ENCODE peak calls at places on chromosomes 4 and X, in five cellular contexts. H is tibial artery, Z is heart left ventricle, N is astrocyte of the spinal cord, J is BJ. Y is an unnamed sample.

GRCh38 chr4:57632564-57632963 is 522.4 kb upstream of the IGFBP7 start:
- DNase-seq in H (no peak), Z (no peak), N (no peak), J (no peak), Y (no peak)

GRCh38 chr4:76964769-76965168 is 15.2 kb downstream of the SEPTIN11 start:
- DNase-seq in H (no peak), Z (no peak), N (no peak), J (no peak), Y (no peak)

GRCh38 chr4:114349543-114350175 is 248.9 kb upstream of the UGT8 start:
- DNase-seq in H (no peak), Z (no peak), N (peak), J (no peak), Y (no peak)

GRCh38 chr4:85512446-85513205 is 37.7 kb downstream of the ARHGAP24 start:
- DNase-seq in H (no peak), Z (no peak), N (no peak), J (no peak), Y (no peak)

GRCh38 chrX:11427082-11428033 is 134.1 kb downstream of the AMELX start:
- DNase-seq in H (peak), Z (peak), N (no peak), J (no peak), Y (no peak)

GRCh38 chr4:47837582-47838294 is at the start of gene CORIN:
- DNase-seq in H (peak), Z (peak), N (no peak), J (no peak), Y (no peak)

GRCh38 chr4:1026115-1026514 is 14.7 kb downstream of the FGFRL1 start:
- DNase-seq in H (no peak), Z (no peak), N (no peak), J (no peak), Y (no peak)

GRCh38 chr4:182808673-182809416 is 108.3 kb downstream of the DCTD start:
- DNase-seq in H (no peak), Z (no peak), N (no peak), J (no peak), Y (no peak)

GRCh38 chr4:112807999-112808398 is 171.1 kb downstream of the LARP7 start:
- DNase-seq in H (no peak), Z (no peak), N (no peak), J (no peak), Y (no peak)

GRCh38 chrX:109508915-109509314 is 27.0 kb upstream of the GUCY2F start:
- DNase-seq in H (no peak), Z (no peak), N (no peak), J (no peak), Y (no peak)

GRCh38 chrX:10172867-10173266 is 16.1 kb downstream of the CLCN4 start:
- DNase-seq in H (no peak), Z (no peak), N (no peak), J (no peak), Y (no peak)

GRCh38 chrX:100994352-100995281 is 25.1 kb downstream of the ARL13A start:
- DNase-seq in H (no peak), Z (no peak), N (peak), J (no peak), Y (no peak)

GRCh38 chrX:24482823-24483410 is 17.8 kb downstream of the PDK3 start:
- DNase-seq in H (no peak), Z (no peak), N (no peak), J (no peak), Y (no peak)

GRCh38 chrX:146224442-146224841 is 406.8 kb downstream of the SLITRK2 start:
- DNase-seq in H (no peak), Z (no peak), N (no peak), J (no peak), Y (no peak)

GRCh38 chr4:4693258-4693657 is 151.4 kb upstream of the STX18 start:
- DNase-seq in H (no peak), Z (no peak), N (no peak), J (no peak), Y (no peak)

GRCh38 chr4:171629182-171629581 is 184.0 kb upstream of the GALNTL6 start:
- DNase-seq in H (no peak), Z (no peak), N (no peak), J (no peak), Y (no peak)

GRCh38 chrX:102085706-102086105 is 39.8 kb upstream of the TCEAL2 start:
- DNase-seq in H (no peak), Z (no peak), N (no peak), J (no peak), Y (no peak)
- TF ChIP-seq CTCF in H (no peak), Z (no peak), N (no peak), J (no peak), Y (no peak)

GRCh38 chrX:123581586-123581985 is 151.3 kb downstream of the THOC2 start:
- DNase-seq in H (no peak), Z (no peak), N (no peak), J (no peak), Y (no peak)
- H3K4me3 ChIP-seq in H (no peak), Z (no peak), N (no peak), J (no peak), Y (no peak)

GRCh38 chrX:56802921-56803848 is 74.1 kb downstream of the NBDY start:
- DNase-seq in H (no peak), Z (peak), N (peak), J (no peak), Y (peak)
- TF ChIP-seq CTCF in H (peak), Z (peak), N (peak), J (peak), Y (peak)

GRCh38 chr4:153970169-153970568 is 181.3 kb upstream of the SFRP2 start:
- DNase-seq in H (no peak), Z (no peak), N (no peak), J (no peak), Y (no peak)

GRCh38 chr4:153971878-153972277 is 183.0 kb upstream of the SFRP2 start:
- DNase-seq in H (no peak), Z (no peak), N (no peak), J (no peak), Y (no peak)

GRCh38 chr4:153976954-153977353 is 188.1 kb upstream of the SFRP2 start:
- DNase-seq in H (no peak), Z (no peak), N (no peak), J (no peak), Y (no peak)

GRCh38 chr4:153973942-153974341 is 185.1 kb upstream of the SFRP2 start:
- DNase-seq in H (no peak), Z (no peak), N (no peak), J (no peak), Y (no peak)

GRCh38 chr4:153974452-153974851 is 185.6 kb upstream of the SFRP2 start:
- DNase-seq in H (no peak), Z (no peak), N (no peak), J (no peak), Y (no peak)
- H3K4me3 ChIP-seq in H (no peak), Z (no peak), N (no peak), J (no peak), Y (no peak)

GRCh38 chr4:163702736-163703135 is 208.2 kb downstream of the TMA16 start:
- DNase-seq in H (no peak), Z (no peak), N (no peak), J (no peak), Y (no peak)

GRCh38 chr4:163707873-163708272 is 213.4 kb downstream of the TMA16 start:
- DNase-seq in H (no peak), Z (no peak), N (no peak), J (no peak), Y (no peak)

GRCh38 chr4:163697121-163697520 is 202.6 kb downstream of the TMA16 start:
- DNase-seq in H (no peak), Z (no peak), N (peak), J (no peak), Y (no peak)

GRCh38 chr4:163701915-163702314 is 207.4 kb downstream of the TMA16 start:
- DNase-seq in H (no peak), Z (no peak), N (peak), J (no peak), Y (peak)
- TF ChIP-seq CTCF in H (no peak), Z (no peak), N (no peak), J (no peak), Y (no peak)

GRCh38 chr4:66000500-66001117 is 330.3 kb upstream of the EPHA5 start:
- DNase-seq in H (no peak), Z (no peak), N (peak), J (no peak), Y (peak)

GRCh38 chr4:65999518-65999871 is 329.2 kb upstream of the EPHA5 start:
- DNase-seq in H (no peak), Z (no peak), N (no peak), J (no peak), Y (no peak)
- H3K4me3 ChIP-seq in H (no peak), Z (no peak), N (no peak), J (no peak), Y (no peak)

GRCh38 chrX:78708171-78708570 is 39.3 kb upstream of the LPAR4 start:
- DNase-seq in H (no peak), Z (no peak), N (peak), J (no peak), Y (peak)
- TF ChIP-seq CTCF in H (peak), Z (no peak), N (peak), J (peak), Y (peak)